ENCODE peak calls at places on chromosomes 4 and X, in eight cellular contexts. B, A, S, Z, E, P, C and H are unnamed samples.

GRCh38 chr4:68175562-68176155 is 46.0 kb upstream of the TMPRSS11F start:
- DNase-seq in P (no peak), Z (peak), B (no peak), A (peak), E (peak), C (peak), S (peak), H (peak)

GRCh38 chr4:138111462-138112000 is 130.6 kb downstream of the SLC7A11 start:
- DNase-seq in S (no peak), E (no peak), Z (peak), A (no peak), B (no peak), P (no peak), C (no peak), H (no peak)

GRCh38 chr4:138275946-138276621 is 33.9 kb upstream of the SLC7A11 start:
- DNase-seq in A (no peak), P (no peak), Z (peak), S (peak), C (no peak), B (no peak), E (no peak), H (no peak)

GRCh38 chr4:147747787-147748454 is 16.0 kb downstream of the ARHGAP10 start:
- DNase-seq in P (no peak), E (no peak), S (no peak), B (no peak), Z (no peak), A (no peak), C (no peak), H (no peak)

GRCh38 chrX:110244951-110245480 is 72.9 kb downstream of the AMMECR1 start:
- DNase-seq in Z (no peak), B (no peak), S (peak), P (no peak), A (no peak), C (no peak), E (no peak), H (no peak)

GRCh38 chr4:122744229-122744628 is 11.7 kb downstream of the BBS12 start:
- DNase-seq in B (no peak), A (no peak), C (no peak), Z (peak), E (no peak), S (peak), P (no peak), H (no peak)

GRCh38 chrX:115183980-115184379 is 5.2 kb upstream of the RBMXL3 start:
- DNase-seq in S (peak), Z (peak), P (no peak), B (no peak), E (no peak), C (no peak), A (no peak), H (no peak)

GRCh38 chr4:1656986-1657385 is 27.1 kb downstream of the FAM53A start:
- DNase-seq in A (no peak), P (no peak), C (no peak), Z (no peak), E (no peak), B (no peak), S (no peak), H (no peak)

GRCh38 chrX:119008122-119008744 is 33.8 kb downstream of the LONRF3 start:
- DNase-seq in A (peak), E (peak), S (peak), Z (peak), B (no peak), P (peak), C (peak), H (peak)

GRCh38 chrX:45758738-45759397 is 558.2 kb upstream of the DIPK2B start:
- DNase-seq in E (no peak), Z (peak), A (no peak), B (no peak), S (no peak), C (no peak), P (no peak), H (no peak)

GRCh38 chrX:63664741-63665140 is 120.3 kb downstream of the ARHGEF9 start:
- DNase-seq in B (no peak), A (no peak), S (no peak), Z (peak), C (no peak), E (no peak), P (no peak), H (no peak)

GRCh38 chr4:118586357-118586790 is 98.8 kb upstream of the METTL14 start:
- DNase-seq in Z (no peak), E (no peak), S (peak), B (no peak), P (peak), C (no peak), A (no peak), H (no peak)

GRCh38 chr4:128322311-128322710 is 34.7 kb upstream of the PGRMC2 start:
- DNase-seq in B (no peak), A (no peak), S (no peak), Z (peak), C (no peak), P (no peak), E (no peak), H (no peak)

GRCh38 chrX:24862343-24862742 is 153.4 kb downstream of the ARX start:
- DNase-seq in P (no peak), C (no peak), Z (no peak), A (no peak), E (no peak), B (no peak), S (peak), H (peak)

GRCh38 chrX:101430457-101431078 is 22.5 kb downstream of the HNRNPH2 start:
- DNase-seq in Z (peak), S (no peak), P (no peak), E (no peak), A (no peak), C (no peak), B (no peak), H (no peak)

GRCh38 chr4:151407466-151408379 is 1.3 kb upstream of the FHIP1A start:
- DNase-seq in B (no peak), C (peak), A (no peak), S (no peak), Z (no peak), P (peak), E (peak), H (no peak)

GRCh38 chr4:26441110-26441509 is 49.2 kb downstream of the CCKAR start:
- DNase-seq in A (no peak), E (no peak), P (no peak), Z (peak), C (no peak), B (no peak), S (peak), H (no peak)

GRCh38 chr4:153418581-153418980 is 47.6 kb upstream of the TMEM131L start:
- DNase-seq in A (no peak), C (no peak), S (peak), Z (peak), B (no peak), E (no peak), P (no peak), H (no peak)